ENCODE peak calls at places on chromosomes 2 and 18, in six cellular contexts. W, O, Q, P, A and S are unnamed samples.

GRCh38 chr2:237057893-237058300 is 27.8 kb upstream of the COPS8 start:
- DNase-seq in A (no peak), O (no peak), W (no peak), P (no peak), Q (no peak), S (no peak)

GRCh38 chr2:49332415-49332814 is 178.1 kb upstream of the FSHR start:
- DNase-seq in A (no peak), P (no peak), W (no peak), Q (no peak), O (no peak), S (no peak)

GRCh38 chr2:30301551-30301950 is 70.2 kb downstream of the LBH start:
- DNase-seq in P (no peak), A (no peak), W (no peak), Q (no peak), O (no peak), S (no peak)

GRCh38 chr2:46315103-46315890 is 18.1 kb downstream of the EPAS1 start:
- DNase-seq in A (peak; percentile 79), Q (no peak), P (no peak), W (peak; percentile 95), O (no peak), S (peak; percentile 94)

GRCh38 chr18:58453913-58454317 is 175.0 kb downstream of the ALPK2 start:
- DNase-seq in O (no peak), A (no peak), P (no peak), W (no peak), Q (no peak), S (no peak)

GRCh38 chr2:75324716-75325291 is 125.5 kb upstream of the TACR1 start:
- DNase-seq in O (no peak), Q (no peak), W (no peak), P (no peak), A (no peak), S (no peak)

GRCh38 chr2:234910186-234910679 is 41.6 kb upstream of the SH3BP4 start:
- DNase-seq in W (peak; percentile 15), Q (no peak), P (no peak), O (no peak), A (no peak), S (no peak)

GRCh38 chr2:16071039-16071864 is 130.9 kb downstream of the MYCN start:
- DNase-seq in P (no peak), W (no peak), O (no peak), Q (no peak), A (no peak), S (no peak)

GRCh38 chr2:226489765-226490164 is 309.9 kb downstream of the IRS1 start:
- DNase-seq in O (no peak), Q (no peak), W (peak; percentile 68), A (no peak), P (no peak), S (no peak)

GRCh38 chr18:79866889-79867574 is 69.3 kb downstream of the KCNG2 start:
- DNase-seq in W (peak; percentile 41), O (no peak), Q (no peak), P (no peak), A (no peak), S (no peak)